ENCODE peak calls at places on chromosomes 4 and X, in six cellular contexts. One of them, this sample, is unnamed. For H3K4me1, the result is how much of the 10 kb centered on the place peaks cover.

GRCh38 chr4:113012776-113013175 is 36.7 kb upstream of the ANK2 start:
- DNase-seq in A549: no peak
- DNase-seq in IMR-90: no peak
- DNase-seq in uterus: no peak
- DNase-seq in PC-3: no peak
- DNase-seq in endodermal cell: no peak
- DNase-seq in this sample: no peak

GRCh38 chr4:89549907-89550306 is 242.3 kb upstream of the GPRIN3 start:
- DNase-seq in A549: no peak
- DNase-seq in IMR-90: peak
- DNase-seq in uterus: no peak
- DNase-seq in PC-3: peak
- DNase-seq in endodermal cell: no peak
- DNase-seq in this sample: peak

GRCh38 chr4:104015680-104016079 is 295.9 kb upstream of the TACR3 start:
- DNase-seq in A549: peak
- DNase-seq in IMR-90: no peak
- DNase-seq in uterus: no peak
- DNase-seq in PC-3: peak
- DNase-seq in endodermal cell: peak
- DNase-seq in this sample: peak

GRCh38 chr4:40579983-40580382 is 49.7 kb downstream of the RBM47 start:
- DNase-seq in A549: peak
- DNase-seq in IMR-90: peak
- DNase-seq in uterus: no peak
- DNase-seq in PC-3: no peak
- DNase-seq in endodermal cell: no peak
- DNase-seq in this sample: peak

GRCh38 chr4:137432431-137432830 is 99.9 kb downstream of the PCDH18 start:
- DNase-seq in A549: no peak
- DNase-seq in IMR-90: no peak
- DNase-seq in uterus: no peak
- DNase-seq in PC-3: no peak
- DNase-seq in endodermal cell: no peak
- DNase-seq in this sample: no peak

GRCh38 chrX:43269201-43269600 is 386.9 kb upstream of the MAOA start:
- DNase-seq in A549: no peak
- DNase-seq in IMR-90: no peak
- DNase-seq in uterus: no peak
- DNase-seq in PC-3: peak
- DNase-seq in endodermal cell: no peak
- DNase-seq in this sample: peak

GRCh38 chr4:20028694-20029093 is 223.0 kb upstream of the SLIT2 start:
- DNase-seq in A549: no peak
- DNase-seq in IMR-90: peak
- DNase-seq in uterus: no peak
- DNase-seq in PC-3: peak
- DNase-seq in endodermal cell: no peak
- DNase-seq in this sample: peak

GRCh38 chr4:123233409-123233808 is 163.2 kb upstream of the SPRY1 start:
- DNase-seq in A549: no peak
- DNase-seq in IMR-90: peak
- DNase-seq in uterus: no peak
- DNase-seq in PC-3: no peak
- DNase-seq in endodermal cell: no peak
- DNase-seq in this sample: no peak

GRCh38 chr4:100208459-100208858 is 18.2 kb upstream of the DDIT4L start:
- DNase-seq in A549: peak
- DNase-seq in IMR-90: no peak
- DNase-seq in uterus: no peak
- DNase-seq in PC-3: no peak
- DNase-seq in endodermal cell: no peak
- DNase-seq in this sample: no peak

GRCh38 chrX:45322820-45323219 is 122.1 kb upstream of the DIPK2B start:
- DNase-seq in A549: peak
- DNase-seq in IMR-90: peak
- DNase-seq in uterus: no peak
- DNase-seq in PC-3: peak
- DNase-seq in endodermal cell: no peak
- DNase-seq in this sample: peak

GRCh38 chr4:170037481-170037880 is 11.3 kb upstream of the MFAP3L start:
- DNase-seq in A549: no peak
- DNase-seq in IMR-90: no peak
- DNase-seq in uterus: no peak
- DNase-seq in PC-3: no peak
- DNase-seq in endodermal cell: no peak
- DNase-seq in this sample: no peak
- TF ChIP-seq CTCF in A549: no peak
- TF ChIP-seq CTCF in IMR-90: no peak
- TF ChIP-seq CTCF in uterus: no peak
- TF ChIP-seq CTCF in PC-3: no peak
- TF ChIP-seq CTCF in endodermal cell: no peak
- TF ChIP-seq CTCF in this sample: no peak

GRCh38 chrX:108122748-108123147 is 31.2 kb downstream of the ATG4A start:
- DNase-seq in A549: no peak
- DNase-seq in IMR-90: peak
- DNase-seq in uterus: no peak
- DNase-seq in PC-3: no peak
- DNase-seq in endodermal cell: no peak
- DNase-seq in this sample: peak
- H3K27ac ChIP-seq in A549: peak
- H3K27ac ChIP-seq in IMR-90: peak
- H3K27ac ChIP-seq in uterus: no peak
- H3K27ac ChIP-seq in PC-3: no peak
- H3K27ac ChIP-seq in endodermal cell: peak
- H3K27ac ChIP-seq in this sample: peak

GRCh38 chr4:168891086-168891485 is 119.0 kb downstream of the CBR4 start:
- DNase-seq in A549: no peak
- DNase-seq in IMR-90: no peak
- DNase-seq in uterus: no peak
- DNase-seq in PC-3: no peak
- DNase-seq in endodermal cell: no peak
- DNase-seq in this sample: no peak
- H3K4me1 ChIP-seq in A549: under half
- H3K4me1 ChIP-seq in IMR-90: under half
- H3K4me1 ChIP-seq in uterus: under half
- H3K4me1 ChIP-seq in PC-3: under half
- H3K4me1 ChIP-seq in endodermal cell: under half
- H3K4me1 ChIP-seq in this sample: under half

GRCh38 chr4:168632246-168632832 is 135.5 kb downstream of the PALLD start:
- DNase-seq in A549: no peak
- DNase-seq in IMR-90: no peak
- DNase-seq in uterus: no peak
- DNase-seq in PC-3: peak
- DNase-seq in endodermal cell: peak
- DNase-seq in this sample: no peak

GRCh38 chr4:168630445-168631187 is 133.8 kb downstream of the PALLD start:
- DNase-seq in A549: peak
- DNase-seq in IMR-90: peak
- DNase-seq in uterus: no peak
- DNase-seq in PC-3: peak
- DNase-seq in endodermal cell: no peak
- DNase-seq in this sample: peak

GRCh38 chr4:168629561-168629960 is 132.7 kb downstream of the PALLD start:
- DNase-seq in A549: no peak
- DNase-seq in IMR-90: no peak
- DNase-seq in uterus: no peak
- DNase-seq in PC-3: no peak
- DNase-seq in endodermal cell: no peak
- DNase-seq in this sample: no peak

GRCh38 chr4:168633071-168633470 is 136.2 kb downstream of the PALLD start:
- DNase-seq in A549: no peak
- DNase-seq in IMR-90: no peak
- DNase-seq in uterus: no peak
- DNase-seq in PC-3: peak
- DNase-seq in endodermal cell: no peak
- DNase-seq in this sample: no peak

DNA sequence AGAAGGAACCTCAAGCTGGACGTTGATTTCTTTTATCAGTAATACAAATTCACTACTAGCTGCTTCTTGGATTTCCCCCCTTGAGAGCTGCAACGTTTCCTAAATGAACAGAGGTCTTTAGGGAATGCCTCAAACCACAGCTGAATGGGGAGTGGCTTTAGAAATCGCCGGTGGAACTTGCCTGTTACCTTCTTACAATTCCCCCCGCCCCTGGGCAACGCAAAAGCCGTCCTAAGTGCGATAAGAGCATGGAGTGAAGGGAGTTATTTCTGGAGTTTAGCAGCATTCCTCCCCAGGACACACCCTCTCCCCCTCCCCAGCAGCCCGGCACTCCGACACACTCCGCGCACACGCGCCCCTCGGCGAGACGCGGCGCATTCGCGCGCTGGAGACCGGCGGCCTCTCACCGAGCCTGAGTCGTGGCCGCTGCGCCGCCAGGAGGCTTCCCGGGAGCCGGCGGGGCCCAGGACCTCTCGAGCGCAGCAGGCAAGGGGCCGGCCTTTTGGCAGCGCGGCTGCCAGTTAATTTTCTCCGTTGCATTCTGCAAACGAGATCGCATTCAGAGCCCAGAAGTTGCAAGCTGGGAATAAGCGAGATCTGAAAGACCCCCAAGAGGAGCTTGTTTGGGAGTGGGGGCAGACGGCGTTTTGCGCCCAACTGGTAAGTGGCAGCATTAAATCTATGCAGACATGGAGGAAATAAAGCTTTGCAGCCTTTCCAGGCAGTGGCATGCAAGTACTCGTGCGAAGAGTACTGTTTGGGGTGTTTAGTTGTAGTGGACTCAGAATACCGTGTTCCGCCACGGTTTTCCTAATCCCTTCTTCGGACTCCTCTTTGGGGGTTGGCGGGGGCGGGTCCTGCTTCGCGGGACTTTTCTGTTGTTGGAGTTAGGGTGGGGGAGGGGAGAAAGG is 134.6 kb downstream of the PALLD start:
- DNase-seq in A549: peak
- DNase-seq in IMR-90: peak
- DNase-seq in uterus: peak
- DNase-seq in PC-3: peak
- DNase-seq in endodermal cell: peak
- DNase-seq in this sample: peak
- TF ChIP-seq CTCF in A549: peak
- TF ChIP-seq CTCF in IMR-90: peak
- TF ChIP-seq CTCF in uterus: peak
- TF ChIP-seq CTCF in PC-3: peak
- TF ChIP-seq CTCF in endodermal cell: peak
- TF ChIP-seq CTCF in this sample: peak

GRCh38 chr4:1978226-1978625 is 30.5 kb downstream of the NELFA start:
- DNase-seq in A549: no peak
- DNase-seq in IMR-90: no peak
- DNase-seq in uterus: no peak
- DNase-seq in PC-3: no peak
- DNase-seq in endodermal cell: peak
- DNase-seq in this sample: no peak
- H3K27ac ChIP-seq in A549: no peak
- H3K27ac ChIP-seq in IMR-90: no peak
- H3K27ac ChIP-seq in uterus: no peak
- H3K27ac ChIP-seq in PC-3: no peak
- H3K27ac ChIP-seq in endodermal cell: no peak
- H3K27ac ChIP-seq in this sample: no peak

DNA sequence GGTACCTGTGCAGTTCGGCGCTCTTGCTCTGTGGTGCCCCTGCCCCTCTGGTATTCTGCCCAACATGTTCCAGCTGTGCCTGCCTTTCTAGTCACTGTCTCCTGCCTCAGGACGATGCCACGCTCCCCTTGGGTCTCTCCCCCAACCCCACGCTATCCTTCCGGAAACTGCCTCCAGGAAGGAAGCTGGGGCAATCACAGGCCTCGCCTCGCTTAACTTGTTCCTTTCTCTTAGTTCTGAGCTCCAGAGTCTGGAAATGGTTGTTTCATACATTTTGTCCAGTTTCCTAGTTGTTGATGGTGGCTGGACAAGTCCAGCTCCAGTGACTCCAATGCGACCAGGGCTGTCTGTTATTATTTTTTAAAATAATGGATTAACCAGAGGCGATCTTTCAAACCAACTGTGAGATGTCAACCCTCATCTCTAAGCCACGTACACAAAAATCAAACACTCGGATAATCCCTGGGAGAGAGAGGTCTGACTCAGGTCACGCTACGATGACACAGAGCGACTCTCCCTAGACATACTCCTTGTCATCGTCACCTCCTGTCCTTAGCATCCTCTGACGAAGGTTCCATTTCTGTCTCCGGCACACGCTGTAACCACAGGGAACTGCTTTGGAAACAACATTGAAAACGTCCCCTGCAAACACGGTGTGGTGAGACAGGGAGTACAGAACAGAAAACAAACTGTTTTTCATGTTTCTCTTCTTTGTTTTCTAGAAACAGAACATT is 62.5 kb downstream of the ABLIM2 start:
- DNase-seq in A549: no peak
- DNase-seq in IMR-90: peak
- DNase-seq in uterus: no peak
- DNase-seq in PC-3: peak
- DNase-seq in endodermal cell: no peak
- DNase-seq in this sample: no peak
- H3K4me1 ChIP-seq in A549: under half
- H3K4me1 ChIP-seq in IMR-90: under half
- H3K4me1 ChIP-seq in uterus: under half
- H3K4me1 ChIP-seq in PC-3: under half
- H3K4me1 ChIP-seq in endodermal cell: under half
- H3K4me1 ChIP-seq in this sample: under half